ENCODE peak calls at places on chromosomes 5 and 9, in four cellular contexts. One of them, this sample, is unnamed.

GRCh38 chr9:76441551-76442322 is 17.2 kb upstream of the GCNT1 start:
- DNase-seq in breast epithelium: no peak
- DNase-seq in sigmoid colon: no peak
- DNase-seq in Panc1: no peak
- DNase-seq in this sample: no peak

GRCh38 chr9:36046923-36047322 is 10.2 kb downstream of the RECK start:
- DNase-seq in breast epithelium: no peak
- DNase-seq in sigmoid colon: no peak
- DNase-seq in Panc1: no peak
- DNase-seq in this sample: no peak

GRCh38 chr9:90458485-90458884 is 184.1 kb downstream of the DIRAS2 start:
- DNase-seq in breast epithelium: no peak
- DNase-seq in sigmoid colon: no peak
- DNase-seq in Panc1: no peak
- DNase-seq in this sample: no peak

GRCh38 chr5:144088211-144088965 is 82.1 kb downstream of the YIPF5 start:
- DNase-seq in breast epithelium: no peak
- DNase-seq in sigmoid colon: no peak
- DNase-seq in Panc1: no peak
- DNase-seq in this sample: no peak

GRCh38 chr5:77302653-77303052 is 92.2 kb downstream of the PDE8B start:
- DNase-seq in breast epithelium: no peak
- DNase-seq in sigmoid colon: no peak
- DNase-seq in Panc1: no peak
- DNase-seq in this sample: no peak

GRCh38 chr9:109411069-109411761 is 86.9 kb downstream of the PTPN3 start:
- DNase-seq in breast epithelium: no peak
- DNase-seq in sigmoid colon: no peak
- DNase-seq in Panc1: no peak
- DNase-seq in this sample: no peak

GRCh38 chr9:37639874-37640273 is 10.9 kb upstream of the FRMPD1 start:
- DNase-seq in breast epithelium: no peak
- DNase-seq in sigmoid colon: no peak
- DNase-seq in Panc1: no peak
- DNase-seq in this sample: no peak

GRCh38 chr5:78467744-78468357 is 107.4 kb downstream of the SCAMP1 start:
- DNase-seq in breast epithelium: no peak
- DNase-seq in sigmoid colon: no peak
- DNase-seq in Panc1: peak
- DNase-seq in this sample: peak

GRCh38 chr5:60674670-60675069 is 25.3 kb downstream of the DEPDC1B start:
- DNase-seq in breast epithelium: no peak
- DNase-seq in sigmoid colon: no peak
- DNase-seq in Panc1: no peak
- DNase-seq in this sample: no peak

GRCh38 chr5:126982926-126983873 is 47.2 kb downstream of the MARCHF3 start:
- DNase-seq in breast epithelium: no peak
- DNase-seq in sigmoid colon: no peak
- DNase-seq in Panc1: no peak
- DNase-seq in this sample: no peak

GRCh38 chr5:16568875-16569580 is 47.8 kb downstream of the RETREG1 start:
- DNase-seq in breast epithelium: peak
- DNase-seq in sigmoid colon: peak
- DNase-seq in Panc1: no peak
- DNase-seq in this sample: no peak

GRCh38 chr9:108323615-108324014 is 532.2 kb downstream of the ACTL7B start:
- DNase-seq in breast epithelium: no peak
- DNase-seq in sigmoid colon: no peak
- DNase-seq in Panc1: no peak
- DNase-seq in this sample: no peak

GRCh38 chr5:16455670-16456069 is 9.9 kb downstream of the ZNF622 start:
- DNase-seq in breast epithelium: no peak
- DNase-seq in sigmoid colon: no peak
- DNase-seq in Panc1: no peak
- DNase-seq in this sample: no peak

GRCh38 chr5:160349249-160349965 is 21.0 kb downstream of the C1QTNF2 start:
- DNase-seq in breast epithelium: peak
- DNase-seq in sigmoid colon: no peak
- DNase-seq in Panc1: no peak
- DNase-seq in this sample: no peak

GRCh38 chr5:107618233-107618632 is 52.5 kb downstream of the EFNA5 start:
- DNase-seq in breast epithelium: no peak
- DNase-seq in sigmoid colon: no peak
- DNase-seq in Panc1: no peak
- DNase-seq in this sample: no peak

GRCh38 chr9:34279431-34279830 is 49.6 kb downstream of the KIF24 start:
- DNase-seq in breast epithelium: no peak
- DNase-seq in sigmoid colon: no peak
- DNase-seq in Panc1: no peak
- DNase-seq in this sample: no peak

GRCh38 chr5:42656661-42657035 is 100.0 kb upstream of the CCDC152 start:
- DNase-seq in breast epithelium: no peak
- DNase-seq in sigmoid colon: no peak
- DNase-seq in Panc1: no peak
- DNase-seq in this sample: no peak

DNA sequence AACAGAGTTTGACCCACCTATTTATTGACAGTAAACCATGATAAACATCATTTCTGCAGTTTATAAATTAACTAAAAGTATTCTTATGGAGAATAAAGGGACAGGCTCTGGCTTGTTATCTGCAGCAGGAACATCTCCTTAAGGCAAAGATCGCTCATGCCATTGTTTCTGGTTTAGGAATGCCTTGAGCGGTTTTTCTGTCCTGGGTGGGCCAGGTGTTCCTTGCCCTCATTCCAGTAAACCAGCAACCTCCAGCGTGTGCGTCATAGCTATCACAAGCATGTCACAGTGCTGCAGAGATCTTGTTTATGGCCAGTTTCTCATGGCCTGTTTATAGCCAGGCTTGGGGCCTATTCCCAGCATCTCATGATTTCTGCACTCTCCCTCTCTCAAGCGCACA is 521.7 kb downstream of the HINT1 start:
- DNase-seq in breast epithelium: no peak
- DNase-seq in sigmoid colon: no peak
- DNase-seq in Panc1: no peak
- DNase-seq in this sample: no peak
- H3K4me3 ChIP-seq in breast epithelium: no peak
- H3K4me3 ChIP-seq in sigmoid colon: no peak
- H3K4me3 ChIP-seq in Panc1: no peak
- H3K4me3 ChIP-seq in this sample: no peak

GRCh38 chr5:116453920-116454319 is 120.7 kb downstream of the SEMA6A start:
- DNase-seq in breast epithelium: no peak
- DNase-seq in sigmoid colon: no peak
- DNase-seq in Panc1: no peak
- DNase-seq in this sample: no peak

GRCh38 chr5:116452774-116453368 is 121.8 kb downstream of the SEMA6A start:
- DNase-seq in breast epithelium: no peak
- DNase-seq in sigmoid colon: no peak
- DNase-seq in Panc1: no peak
- DNase-seq in this sample: no peak

GRCh38 chr5:116456036-116456435 is 118.6 kb downstream of the SEMA6A start:
- DNase-seq in breast epithelium: no peak
- DNase-seq in sigmoid colon: no peak
- DNase-seq in Panc1: no peak
- DNase-seq in this sample: no peak

GRCh38 chr5:116455061-116455460 is 119.6 kb downstream of the SEMA6A start:
- DNase-seq in breast epithelium: no peak
- DNase-seq in sigmoid colon: no peak
- DNase-seq in Panc1: no peak
- DNase-seq in this sample: no peak

DNA sequence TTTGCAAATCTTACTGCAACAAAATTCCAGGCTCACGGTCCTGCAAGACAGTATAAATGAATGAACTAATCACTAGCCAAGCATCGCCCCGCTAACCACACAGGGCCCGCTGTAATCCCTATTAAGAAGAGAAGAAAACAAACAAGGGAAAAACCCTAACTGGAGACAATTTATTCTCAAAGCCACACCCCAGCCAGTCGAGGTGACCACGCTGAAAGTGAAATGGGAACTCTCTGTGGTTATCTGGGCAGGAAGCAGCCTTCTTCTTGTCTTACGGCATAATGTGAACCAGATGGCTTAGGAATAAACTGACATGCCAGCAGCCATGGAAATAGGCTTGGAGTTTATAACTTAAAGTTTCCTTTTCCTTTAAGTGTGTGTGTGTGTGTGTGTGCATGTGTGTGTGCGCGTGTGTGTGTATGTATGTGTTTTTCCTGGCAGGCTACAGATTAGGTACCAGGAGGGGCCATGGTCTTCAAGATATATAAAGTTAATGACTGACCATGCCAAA is 120.2 kb downstream of the SEMA6A start:
- DNase-seq in breast epithelium: no peak
- DNase-seq in sigmoid colon: no peak
- DNase-seq in Panc1: no peak
- DNase-seq in this sample: peak
- TF ChIP-seq POLR2AphosphoS5 in breast epithelium: no peak
- TF ChIP-seq POLR2AphosphoS5 in sigmoid colon: peak
- TF ChIP-seq POLR2AphosphoS5 in Panc1: no peak
- TF ChIP-seq POLR2AphosphoS5 in this sample: peak

DNA sequence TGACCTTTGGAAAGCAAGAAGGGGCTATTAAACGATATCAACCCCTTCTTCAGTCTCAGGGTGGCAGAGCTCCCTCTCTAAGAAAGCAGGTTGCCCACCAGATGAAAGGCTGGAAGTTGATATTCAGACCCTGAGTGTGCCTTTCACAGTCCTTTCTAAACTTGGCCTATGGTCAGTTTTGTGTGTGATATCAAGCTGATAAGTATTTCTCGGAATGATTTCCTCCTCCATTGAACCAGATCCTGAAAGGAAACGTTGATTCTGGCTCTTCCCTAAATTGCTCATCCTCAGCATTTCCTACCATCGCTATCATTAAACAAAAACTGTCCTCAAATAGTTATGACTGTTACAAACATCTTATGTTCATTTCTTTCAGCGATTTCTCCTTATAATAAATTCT is 130.4 kb downstream of the CEMIP2 start:
- DNase-seq in breast epithelium: no peak
- DNase-seq in sigmoid colon: no peak
- DNase-seq in Panc1: no peak
- DNase-seq in this sample: no peak
- H3K4me3 ChIP-seq in breast epithelium: no peak
- H3K4me3 ChIP-seq in sigmoid colon: no peak
- H3K4me3 ChIP-seq in Panc1: no peak
- H3K4me3 ChIP-seq in this sample: no peak

GRCh38 chr9:114384836-114385411 is 2.9 kb downstream of the AKNA start:
- DNase-seq in breast epithelium: no peak
- DNase-seq in sigmoid colon: no peak
- DNase-seq in Panc1: no peak
- DNase-seq in this sample: no peak

GRCh38 chr9:114386886-114387677 is 700 bp downstream of the AKNA start:
- DNase-seq in breast epithelium: no peak
- DNase-seq in sigmoid colon: peak
- DNase-seq in Panc1: no peak
- DNase-seq in this sample: no peak

GRCh38 chr9:114383866-114384231 is 3.9 kb downstream of the AKNA start:
- DNase-seq in breast epithelium: no peak
- DNase-seq in sigmoid colon: no peak
- DNase-seq in Panc1: no peak
- DNase-seq in this sample: no peak

GRCh38 chr9:114386361-114386885 is 1.4 kb downstream of the AKNA start:
- DNase-seq in breast epithelium: no peak
- DNase-seq in sigmoid colon: no peak
- DNase-seq in Panc1: no peak
- DNase-seq in this sample: no peak

GRCh38 chr9:114385412-114386181 is 2.2 kb downstream of the AKNA start:
- DNase-seq in breast epithelium: peak
- DNase-seq in sigmoid colon: peak
- DNase-seq in Panc1: no peak
- DNase-seq in this sample: no peak
- TF ChIP-seq POLR2AphosphoS5 in breast epithelium: peak
- TF ChIP-seq POLR2AphosphoS5 in sigmoid colon: peak
- TF ChIP-seq POLR2AphosphoS5 in Panc1: no peak
- TF ChIP-seq POLR2AphosphoS5 in this sample: no peak

DNA sequence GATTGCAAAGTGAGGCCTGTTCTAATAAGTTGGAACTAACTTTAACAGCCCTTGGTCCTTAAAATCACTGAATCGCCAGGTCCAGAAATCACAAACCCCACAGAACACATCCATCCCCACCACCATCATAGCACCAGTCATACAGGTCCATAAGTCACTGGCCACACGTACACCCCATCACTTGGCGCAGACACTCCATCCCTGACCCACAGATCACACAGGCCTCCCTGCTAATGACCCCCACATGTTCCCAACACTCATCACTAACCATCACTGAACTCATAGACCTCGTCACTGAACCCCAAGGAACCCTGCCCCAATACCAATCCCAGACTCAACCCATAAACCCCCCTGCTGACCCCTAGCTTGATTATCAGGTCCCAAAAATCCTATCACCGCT is 41.2 kb upstream of the ZNF300 start:
- DNase-seq in breast epithelium: no peak
- DNase-seq in sigmoid colon: no peak
- DNase-seq in Panc1: no peak
- DNase-seq in this sample: no peak
- H3K4me3 ChIP-seq in breast epithelium: peak
- H3K4me3 ChIP-seq in sigmoid colon: peak
- H3K4me3 ChIP-seq in Panc1: no peak
- H3K4me3 ChIP-seq in this sample: no peak

GRCh38 chr9:70285246-70285645 is 26.5 kb downstream of the SMC5 start:
- DNase-seq in breast epithelium: no peak
- DNase-seq in sigmoid colon: no peak
- DNase-seq in Panc1: no peak
- DNase-seq in this sample: peak
- TF ChIP-seq POLR2AphosphoS5 in breast epithelium: no peak
- TF ChIP-seq POLR2AphosphoS5 in sigmoid colon: peak
- TF ChIP-seq POLR2AphosphoS5 in Panc1: no peak
- TF ChIP-seq POLR2AphosphoS5 in this sample: no peak

GRCh38 chr9:124010665-124011321 is 775 bp upstream of the LHX2 start:
- DNase-seq in breast epithelium: no peak
- DNase-seq in sigmoid colon: no peak
- DNase-seq in Panc1: no peak
- DNase-seq in this sample: no peak
- H3K4me3 ChIP-seq in breast epithelium: peak
- H3K4me3 ChIP-seq in sigmoid colon: peak
- H3K4me3 ChIP-seq in Panc1: no peak
- H3K4me3 ChIP-seq in this sample: no peak

This sample was measured in SK-N-MC.